ENCODE peak calls at places on chromosomes 16 and 17, in four cellular contexts. One of them, this sample, is unnamed.

GRCh38 chr16:66212426-66212825 is 154.1 kb upstream of the CDH5 start:
- DNase-seq in K562: no peak
- DNase-seq in GM12878: no peak
- DNase-seq in HepG2: no peak
- DNase-seq in this sample: no peak

GRCh38 chr17:83026311-83026811 is 53.0 kb upstream of the METRNL start:
- DNase-seq in K562: no peak
- DNase-seq in GM12878: no peak
- DNase-seq in HepG2: no peak
- DNase-seq in this sample: no peak

GRCh38 chr16:27839419-27839818 is 224.1 kb downstream of the GSG1L start:
- DNase-seq in K562: peak
- DNase-seq in GM12878: no peak
- DNase-seq in HepG2: no peak
- DNase-seq in this sample: no peak

GRCh38 chr16:85204242-85205010 is 92.2 kb upstream of the CIBAR2 start:
- DNase-seq in K562: no peak
- DNase-seq in GM12878: no peak
- DNase-seq in HepG2: no peak
- DNase-seq in this sample: no peak

GRCh38 chr17:55314784-55315491 is 50.2 kb downstream of the HLF start:
- DNase-seq in K562: no peak
- DNase-seq in GM12878: no peak
- DNase-seq in HepG2: no peak
- DNase-seq in this sample: no peak

GRCh38 chr16:51151951-51152663 is 1.0 kb upstream of the SALL1 start:
- DNase-seq in K562: no peak
- DNase-seq in GM12878: no peak
- DNase-seq in HepG2: peak
- DNase-seq in this sample: peak

GRCh38 chr16:4648917-4649316 is 24.3 kb downstream of the MGRN1 start:
- DNase-seq in K562: no peak
- DNase-seq in GM12878: no peak
- DNase-seq in HepG2: no peak
- DNase-seq in this sample: no peak

GRCh38 chr17:56785396-56785795 is 48.3 kb downstream of the C17orf67 start:
- DNase-seq in K562: no peak
- DNase-seq in GM12878: no peak
- DNase-seq in HepG2: no peak
- DNase-seq in this sample: no peak

GRCh38 chr16:89200124-89200849 is at the start of gene SLC22A31:
- DNase-seq in K562: no peak
- DNase-seq in GM12878: no peak
- DNase-seq in HepG2: peak
- DNase-seq in this sample: no peak

GRCh38 chr16:23843143-23843542 is 7.4 kb downstream of the PRKCB start:
- DNase-seq in K562: no peak
- DNase-seq in GM12878: no peak
- DNase-seq in HepG2: no peak
- DNase-seq in this sample: no peak

GRCh38 chr16:25023541-25023940 is 8.4 kb upstream of the ARHGAP17 start:
- DNase-seq in K562: no peak
- DNase-seq in GM12878: no peak
- DNase-seq in HepG2: no peak
- DNase-seq in this sample: no peak

GRCh38 chr17:1259910-1260389 is 10.3 kb upstream of the BHLHA9 start:
- DNase-seq in K562: no peak
- DNase-seq in GM12878: no peak
- DNase-seq in HepG2: no peak
- DNase-seq in this sample: no peak

GRCh38 chr16:66001432-66001831 is 365.1 kb upstream of the CDH5 start:
- DNase-seq in K562: no peak
- DNase-seq in GM12878: no peak
- DNase-seq in HepG2: no peak
- DNase-seq in this sample: no peak

GRCh38 chr16:51569204-51569911 is 418.3 kb upstream of the SALL1 start:
- DNase-seq in K562: no peak
- DNase-seq in GM12878: no peak
- DNase-seq in HepG2: no peak
- DNase-seq in this sample: no peak

GRCh38 chr17:17568772-17569195 is 22.7 kb downstream of the PEMT start:
- DNase-seq in K562: peak
- DNase-seq in GM12878: no peak
- DNase-seq in HepG2: peak
- DNase-seq in this sample: peak

GRCh38 chr16:87384162-87384999 is 805 bp upstream of the FBXO31 start:
- DNase-seq in K562: no peak
- DNase-seq in GM12878: no peak
- DNase-seq in HepG2: peak
- DNase-seq in this sample: no peak

GRCh38 chr17:5123343-5124124 is 7.7 kb downstream of the USP6 start:
- DNase-seq in K562: no peak
- DNase-seq in GM12878: no peak
- DNase-seq in HepG2: no peak
- DNase-seq in this sample: no peak

GRCh38 chr16:3472878-3473595 is 22.3 kb downstream of the C16orf90 start:
- DNase-seq in K562: no peak
- DNase-seq in GM12878: no peak
- DNase-seq in HepG2: no peak
- DNase-seq in this sample: no peak

GRCh38 chr16:80936410-80936809 is 70.3 kb downstream of the CMC2 start:
- DNase-seq in K562: no peak
- DNase-seq in GM12878: no peak
- DNase-seq in HepG2: no peak
- DNase-seq in this sample: no peak

GRCh38 chr16:5428932-5429331 is 331.3 kb upstream of the EEF2KMT start:
- DNase-seq in K562: no peak
- DNase-seq in GM12878: no peak
- DNase-seq in HepG2: peak
- DNase-seq in this sample: peak

GRCh38 chr16:4391635-4392381 is 20.2 kb downstream of the VASN start:
- DNase-seq in K562: no peak
- DNase-seq in GM12878: no peak
- DNase-seq in HepG2: no peak
- DNase-seq in this sample: no peak

GRCh38 chr16:3959148-3959547 is 78.6 kb upstream of the CREBBP start:
- DNase-seq in K562: no peak
- DNase-seq in GM12878: no peak
- DNase-seq in HepG2: no peak
- DNase-seq in this sample: no peak

GRCh38 chr16:79687249-79687768 is 86.8 kb upstream of the MAF start:
- DNase-seq in K562: peak
- DNase-seq in GM12878: no peak
- DNase-seq in HepG2: no peak
- DNase-seq in this sample: no peak

GRCh38 chr17:6413073-6413472 is 21.8 kb downstream of the AIPL1 start:
- DNase-seq in K562: peak
- DNase-seq in GM12878: no peak
- DNase-seq in HepG2: peak
- DNase-seq in this sample: peak

GRCh38 chr17:38706625-38707298 is 1.7 kb downstream of the MLLT6 start:
- DNase-seq in K562: peak
- DNase-seq in GM12878: no peak
- DNase-seq in HepG2: no peak
- DNase-seq in this sample: no peak

GRCh38 chr17:12395733-12396354 is 269.8 kb upstream of the MYOCD start:
- DNase-seq in K562: peak
- DNase-seq in GM12878: no peak
- DNase-seq in HepG2: peak
- DNase-seq in this sample: peak

GRCh38 chr16:69867796-69868565 is 83.2 kb upstream of the CLEC18A start:
- DNase-seq in K562: no peak
- DNase-seq in GM12878: no peak
- DNase-seq in HepG2: no peak
- DNase-seq in this sample: no peak

GRCh38 chr17:73929860-73930430 is 273.5 kb upstream of the RPL38 start:
- DNase-seq in K562: no peak
- DNase-seq in GM12878: no peak
- DNase-seq in HepG2: no peak
- DNase-seq in this sample: no peak

GRCh38 chr16:23368469-23368868 is 66.4 kb downstream of the SCNN1B start:
- DNase-seq in K562: no peak
- DNase-seq in GM12878: no peak
- DNase-seq in HepG2: no peak
- DNase-seq in this sample: no peak

GRCh38 chr17:41835800-41836549 is at the start of gene NT5C3B:
- DNase-seq in K562: peak
- DNase-seq in GM12878: no peak
- DNase-seq in HepG2: peak
- DNase-seq in this sample: peak

GRCh38 chr16:50303605-50304466 is 37.5 kb downstream of the ADCY7 start:
- DNase-seq in K562: no peak
- DNase-seq in GM12878: no peak
- DNase-seq in HepG2: peak
- DNase-seq in this sample: no peak

DNA sequence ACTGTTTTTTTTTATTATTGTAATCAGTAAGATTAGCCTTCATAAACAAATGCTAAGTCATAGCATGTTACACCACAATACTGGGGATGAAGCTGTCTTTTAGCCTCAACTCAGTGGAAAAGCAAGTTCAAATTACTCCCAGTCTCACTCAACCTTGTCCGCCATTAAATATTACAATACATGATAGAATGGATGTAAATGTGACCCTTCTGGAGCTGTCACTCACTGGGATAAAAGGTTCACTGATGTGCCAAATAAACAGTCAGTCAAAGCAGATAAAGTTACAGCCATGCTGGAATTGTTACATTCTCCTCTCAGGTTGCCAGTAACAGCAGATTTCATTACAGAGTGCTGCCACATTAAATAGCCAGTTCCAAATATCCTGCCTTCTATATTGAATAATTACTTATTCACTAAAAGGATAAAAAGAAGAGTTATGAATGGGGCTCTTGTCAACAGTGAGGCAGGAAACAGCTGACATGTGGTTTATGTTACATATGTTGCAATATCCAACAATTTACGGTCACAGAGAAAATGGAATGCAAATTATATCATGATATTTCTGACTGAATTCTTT is 53.4 kb downstream of the BRIP1 start:
- DNase-seq in K562: no peak
- DNase-seq in GM12878: no peak
- DNase-seq in HepG2: no peak
- DNase-seq in this sample: no peak
- TF ChIP-seq TARDBP in K562: no peak
- TF ChIP-seq TARDBP in GM12878: no peak
- TF ChIP-seq TARDBP in HepG2: no peak
- TF ChIP-seq TARDBP in this sample: no peak

GRCh38 chr17:49496183-49496865 is 1.2 kb downstream of the NGFR start:
- DNase-seq in K562: peak
- DNase-seq in GM12878: no peak
- DNase-seq in HepG2: no peak
- DNase-seq in this sample: peak

GRCh38 chr17:49494399-49494798 is 694 bp upstream of the NGFR start:
- DNase-seq in K562: no peak
- DNase-seq in GM12878: no peak
- DNase-seq in HepG2: no peak
- DNase-seq in this sample: no peak

GRCh38 chr17:49496866-49497146 is 1.7 kb downstream of the NGFR start:
- DNase-seq in K562: no peak
- DNase-seq in GM12878: no peak
- DNase-seq in HepG2: no peak
- DNase-seq in this sample: no peak

GRCh38 chr17:49494937-49495841 is at the start of gene NGFR:
- DNase-seq in K562: peak
- DNase-seq in GM12878: no peak
- DNase-seq in HepG2: no peak
- DNase-seq in this sample: peak

DNA sequence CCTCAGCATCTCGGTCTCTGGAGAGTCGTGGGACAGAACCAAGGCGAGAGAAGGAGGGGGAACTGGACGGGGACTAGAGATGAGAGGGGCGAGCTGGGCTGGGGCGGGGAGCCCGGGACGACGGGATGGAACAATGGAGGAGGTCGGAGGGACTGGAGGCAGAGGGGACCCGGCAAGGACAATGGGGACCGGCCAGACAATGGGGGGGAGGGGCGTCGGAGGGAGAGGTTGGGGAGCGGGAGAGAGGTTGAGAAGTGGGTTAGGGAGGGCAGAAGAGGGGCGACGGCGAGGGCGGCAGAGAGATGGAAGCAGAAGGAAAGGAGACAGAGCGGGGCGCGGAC is 719 bp downstream of the NGFR start:
- DNase-seq in K562: no peak
- DNase-seq in GM12878: no peak
- DNase-seq in HepG2: no peak
- DNase-seq in this sample: no peak
- TF ChIP-seq FOXK2 in K562: no peak
- TF ChIP-seq FOXK2 in GM12878: no peak
- TF ChIP-seq FOXK2 in HepG2: no peak
- TF ChIP-seq FOXK2 in this sample: no peak

GRCh38 chr17:75695830-75696271 is 25.4 kb upstream of the ITGB4 start:
- DNase-seq in K562: no peak
- DNase-seq in GM12878: no peak
- DNase-seq in HepG2: no peak
- DNase-seq in this sample: no peak

GRCh38 chr17:75693500-75694481 is 26.7 kb downstream of the SAP30BP start:
- DNase-seq in K562: no peak
- DNase-seq in GM12878: no peak
- DNase-seq in HepG2: no peak
- DNase-seq in this sample: no peak

GRCh38 chr17:75694536-75694935 is 26.7 kb upstream of the ITGB4 start:
- DNase-seq in K562: no peak
- DNase-seq in GM12878: no peak
- DNase-seq in HepG2: no peak
- DNase-seq in this sample: no peak

GRCh38 chr17:75692976-75693375 is 25.8 kb downstream of the SAP30BP start:
- DNase-seq in K562: no peak
- DNase-seq in GM12878: no peak
- DNase-seq in HepG2: no peak
- DNase-seq in this sample: no peak

DNA sequence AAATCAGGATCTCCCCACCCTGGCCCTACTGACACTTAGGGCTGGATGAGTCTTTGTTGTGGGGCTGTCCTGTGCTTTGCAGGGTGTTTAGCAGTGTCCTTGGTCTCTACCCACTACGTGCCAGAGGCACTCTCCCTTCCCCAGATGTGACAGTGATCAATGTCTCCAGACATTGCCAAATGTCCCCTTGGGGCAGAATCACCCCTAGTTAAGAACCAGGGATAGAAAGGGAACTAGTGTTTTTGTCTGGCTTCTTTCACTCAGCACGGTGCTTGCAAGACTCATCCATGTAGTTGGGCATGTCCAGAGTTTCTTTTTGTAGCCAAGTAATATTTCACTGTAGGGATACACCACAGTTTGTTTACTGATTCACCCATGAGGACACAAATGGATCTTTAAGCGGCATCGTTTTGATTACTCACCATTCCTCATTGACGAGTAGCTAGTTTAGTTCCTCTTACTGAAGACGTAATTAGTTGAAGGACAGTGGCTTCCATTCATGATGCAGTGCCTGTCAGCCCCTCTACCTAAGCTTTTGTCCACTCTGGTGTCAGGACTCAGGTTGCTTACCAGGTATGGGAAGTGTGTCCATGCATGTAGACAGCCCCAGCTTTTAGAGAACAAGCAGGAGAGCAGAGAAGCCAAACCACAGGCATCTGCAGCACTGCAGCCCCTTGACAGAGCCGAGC is 26.0 kb upstream of the ITGB4 start:
- DNase-seq in K562: no peak
- DNase-seq in GM12878: no peak
- DNase-seq in HepG2: no peak
- DNase-seq in this sample: no peak
- TF ChIP-seq TARDBP in K562: no peak
- TF ChIP-seq TARDBP in GM12878: no peak
- TF ChIP-seq TARDBP in HepG2: no peak
- TF ChIP-seq TARDBP in this sample: no peak

GRCh38 chr17:78993241-78993956 is 13.7 kb upstream of the LGALS3BP start:
- DNase-seq in K562: peak
- DNase-seq in GM12878: no peak
- DNase-seq in HepG2: peak
- DNase-seq in this sample: peak
- TF ChIP-seq FOXK2 in K562: no peak
- TF ChIP-seq FOXK2 in GM12878: no peak
- TF ChIP-seq FOXK2 in HepG2: no peak
- TF ChIP-seq FOXK2 in this sample: no peak

This sample was measured in HEK293T.